ENCODE peak calls at places on chromosomes 12 and 14, in eight cellular contexts. V is AG10803, D is fibroblast of mammary gland, O is psoas muscle, W is lung, N is EH, F is stomach, U is SHP77 treated with DMSO at 0.1 percent for 48 hours. Y is an unnamed sample.

GRCh38 chr12:56079729-56080555 is at the start of gene ERBB3:
- DNase-seq in V (peak; percentile 76), D (peak; percentile 78), O (peak; percentile 82), W (peak; percentile 85), N (peak; percentile 88), F (peak; percentile 89), U (no peak), Y (peak; percentile 67)

GRCh38 chr14:100531591-100532121 is 55.6 kb downstream of the BEGAIN start:
- DNase-seq in V (no peak), D (no peak), O (no peak), W (peak; percentile 25), N (no peak), F (peak; percentile 17), U (no peak), Y (no peak)

GRCh38 chr12:93122089-93122488 is 193.0 kb upstream of the EEA1 start:
- DNase-seq in V (peak; percentile 79), D (peak; percentile 97), O (no peak), W (no peak), N (peak; percentile 89), F (no peak), U (no peak), Y (no peak)

GRCh38 chr14:84857129-84857528 is 672.8 kb upstream of the FLRT2 start:
- DNase-seq in V (no peak), D (no peak), O (no peak), W (no peak), N (no peak), F (no peak), U (no peak), Y (no peak)

GRCh38 chr12:95908573-95908972 is 33.8 kb downstream of the CCDC38 start:
- DNase-seq in V (peak; percentile 58), D (peak; percentile 36), O (no peak), W (no peak), N (peak; percentile 58), F (no peak), U (no peak), Y (no peak)

GRCh38 chr12:27635349-27635972 is 60.8 kb upstream of the REP15 start:
- DNase-seq in V (peak; percentile 73), D (peak; percentile 79), O (no peak), W (no peak), N (peak; percentile 76), F (no peak), U (peak; percentile 48), Y (no peak)

GRCh38 chr12:21502164-21502496 is 541 bp downstream of the GOLT1B start:
- DNase-seq in V (peak; percentile 40), D (peak; percentile 31), O (no peak), W (no peak), N (peak; percentile 67), F (peak; percentile 26), U (no peak), Y (peak; percentile 31)

GRCh38 chr12:26833692-26834168 is 736 bp upstream of the ITPR2 start:
- DNase-seq in V (no peak), D (peak; percentile 31), O (peak; percentile 31), W (peak; percentile 61), N (peak; percentile 21), F (peak; percentile 55), U (no peak), Y (no peak)

GRCh38 chr14:50397461-50398196 is 948 bp upstream of the CDKL1 start:
- DNase-seq in V (peak; percentile 21), D (peak; percentile 41), O (peak; percentile 31), W (no peak), N (peak; percentile 41), F (no peak), U (peak; percentile 57), Y (no peak)

GRCh38 chr12:52870361-52871290 is 21.8 kb upstream of the KRT78 start:
- DNase-seq in V (no peak), D (peak; percentile 35), O (peak; percentile 40), W (peak; percentile 69), N (peak; percentile 53), F (peak; percentile 81), U (no peak), Y (peak; percentile 51)

GRCh38 chr14:21229821-21230220 is 39.4 kb downstream of the HNRNPC start:
- DNase-seq in V (no peak), D (no peak), O (no peak), W (no peak), N (no peak), F (no peak), U (no peak), Y (no peak)

GRCh38 chr14:76828339-76829015 is 2.3 kb downstream of the LRRC74A start:
- DNase-seq in V (no peak), D (no peak), O (no peak), W (no peak), N (no peak), F (no peak), U (peak; percentile 8), Y (no peak)

GRCh38 chr12:19411234-19412221 is 27.8 kb upstream of the AEBP2 start:
- DNase-seq in V (no peak), D (peak; percentile 33), O (no peak), W (no peak), N (no peak), F (no peak), U (no peak), Y (no peak)

GRCh38 chr12:61452076-61452475 is 808.1 kb upstream of the USP15 start:
- DNase-seq in V (no peak), D (no peak), O (no peak), W (no peak), N (no peak), F (no peak), U (no peak), Y (no peak)

GRCh38 chr14:74314576-74314975 is 11.8 kb upstream of the ABCD4 start:
- DNase-seq in V (no peak), D (no peak), O (no peak), W (no peak), N (no peak), F (no peak), U (no peak), Y (no peak)

GRCh38 chr12:95277139-95277538 is 59.5 kb downstream of the VEZT start:
- DNase-seq in V (peak; percentile 84), D (peak; percentile 80), O (no peak), W (no peak), N (peak; percentile 93), F (no peak), U (no peak), Y (no peak)

GRCh38 chr12:105980533-105980932 is 158.2 kb downstream of the NUAK1 start:
- DNase-seq in V (no peak), D (no peak), O (no peak), W (no peak), N (no peak), F (no peak), U (no peak), Y (no peak)

GRCh38 chr12:54159140-54159539 is 29.6 kb downstream of the SMUG1 start:
- DNase-seq in V (no peak), D (no peak), O (no peak), W (no peak), N (no peak), F (peak; percentile 57), U (peak; percentile 53), Y (no peak)

GRCh38 chr14:44149597-44149996 is 357.5 kb downstream of the FSCB start:
- DNase-seq in V (no peak), D (no peak), O (no peak), W (no peak), N (no peak), F (no peak), U (peak; percentile 36), Y (no peak)

GRCh38 chr12:62075860-62076259 is 184.3 kb upstream of the USP15 start:
- DNase-seq in V (no peak), D (no peak), O (no peak), W (no peak), N (no peak), F (no peak), U (no peak), Y (no peak)

GRCh38 chr12:50550530-50551223 is 45.9 kb downstream of the DIP2B start:
- DNase-seq in V (peak; percentile 41), D (peak; percentile 65), O (no peak), W (no peak), N (peak; percentile 26), F (no peak), U (no peak), Y (no peak)

GRCh38 chr14:105711841-105712460 is 185.6 kb downstream of the TMEM121 start:
- DNase-seq in V (no peak), D (no peak), O (no peak), W (no peak), N (no peak), F (no peak), U (no peak), Y (no peak)

GRCh38 chr14:36502558-36503508 is 17.2 kb downstream of the NKX2-1 start:
- DNase-seq in V (no peak), D (no peak), O (no peak), W (no peak), N (no peak), F (no peak), U (peak; percentile 48), Y (no peak)

GRCh38 chr12:802242-802995 is 50.0 kb downstream of the WNK1 start:
- DNase-seq in V (no peak), D (no peak), O (no peak), W (no peak), N (no peak), F (no peak), U (no peak), Y (no peak)

GRCh38 chr14:63345826-63346225 is 27.1 kb upstream of the GPHB5 start:
- DNase-seq in V (no peak), D (no peak), O (no peak), W (no peak), N (no peak), F (no peak), U (peak; percentile 21), Y (no peak)

GRCh38 chr12:94721173-94721572 is 70.8 kb upstream of the TMCC3 start:
- DNase-seq in V (no peak), D (no peak), O (no peak), W (no peak), N (no peak), F (no peak), U (no peak), Y (no peak)

Y was measured in activated T-helper 9 cell treated with anti-CD3 and anti-CD28 coated beads, Interleukin-2, amount 50 U/mL, for 16 hours.